ENCODE peak calls at places on chromosomes 1 and 21, in five cellular contexts. O is kidney glomerular epithelial cell, L is AG09309, I is NAMALWA, N is endothelial cell of umbilical vein. V is an unnamed sample.

GRCh38 chr21:37532868-37533780 is 166.6 kb downstream of the DYRK1A start:
- DNase-seq in O (no peak), L (no peak), I (no peak), N (no peak), V (no peak)

GRCh38 chr1:13964768-13965167 is 264.8 kb downstream of the PRDM2 start:
- DNase-seq in O (no peak), L (no peak), I (no peak), N (no peak), V (no peak)

GRCh38 chr1:211511947-211512346 is 20.0 kb upstream of the RD3 start:
- DNase-seq in O (peak), L (no peak), I (no peak), N (peak), V (no peak)

GRCh38 chr1:25443030-25443699 is 12.5 kb downstream of the MACO1 start:
- DNase-seq in O (no peak), L (no peak), I (no peak), N (no peak), V (no peak)

GRCh38 chr1:92274939-92275338 is 23.8 kb downstream of the GLMN start:
- DNase-seq in O (peak), L (no peak), I (no peak), N (no peak), V (no peak)

GRCh38 chr1:19815801-19816736 is 986 bp upstream of the RNF186 start:
- DNase-seq in O (no peak), L (no peak), I (peak), N (no peak), V (no peak)

GRCh38 chr1:62045579-62045978 is 149.1 kb upstream of the L1TD1 start:
- DNase-seq in O (no peak), L (no peak), I (no peak), N (no peak), V (no peak)

GRCh38 chr21:41032536-41032935 is 135.4 kb upstream of the BACE2 start:
- DNase-seq in O (no peak), L (no peak), I (no peak), N (no peak), V (no peak)

GRCh38 chr1:221759436-221759835 is 17.5 kb upstream of the DUSP10 start:
- DNase-seq in O (peak), L (no peak), I (no peak), N (peak), V (peak)

GRCh38 chr1:175725684-175726083 is 17.7 kb downstream of the TNR start:
- DNase-seq in O (peak), L (no peak), I (peak), N (peak), V (no peak)

GRCh38 chr21:27526451-27526850 is 559.6 kb upstream of the ADAMTS5 start:
- DNase-seq in O (no peak), L (no peak), I (no peak), N (no peak), V (no peak)

GRCh38 chr1:3787347-3787710 is 9.0 kb downstream of the LRRC47 start:
- DNase-seq in O (no peak), L (no peak), I (no peak), N (no peak), V (no peak)

GRCh38 chr21:30234643-30235042 is 18.7 kb upstream of the CLDN8 start:
- DNase-seq in O (no peak), L (no peak), I (no peak), N (no peak), V (no peak)

GRCh38 chr1:209853677-209854076 is 25.9 kb downstream of the UTP25 start:
- DNase-seq in O (no peak), L (no peak), I (no peak), N (no peak), V (no peak)

GRCh38 chr1:75615664-75616435 is 4.9 kb upstream of the SLC44A5 start:
- DNase-seq in O (peak), L (no peak), I (no peak), N (peak), V (no peak)

GRCh38 chr1:197663178-197663953 is 111.9 kb downstream of the DENND1B start:
- DNase-seq in O (no peak), L (no peak), I (no peak), N (peak), V (no peak)

GRCh38 chr1:21944261-21945074 is 7.4 kb upstream of the HSPG2 start:
- DNase-seq in O (no peak), L (no peak), I (no peak), N (peak), V (no peak)

GRCh38 chr1:1626207-1627141 is 5.5 kb upstream of the MMP23B start:
- DNase-seq in O (no peak), L (no peak), I (no peak), N (no peak), V (no peak)

GRCh38 chr1:155324717-155325595 is 4.3 kb downstream of the RUSC1 start:
- DNase-seq in O (peak), L (no peak), I (no peak), N (peak), V (no peak)

GRCh38 chr1:220269036-220269435 is 3.2 kb downstream of the RAB3GAP2 start:
- DNase-seq in O (no peak), L (no peak), I (no peak), N (no peak), V (no peak)

GRCh38 chr1:44806025-44806703 is 987 bp downstream of the DYNLT4 start:
- DNase-seq in O (no peak), L (no peak), I (no peak), N (no peak), V (no peak)

GRCh38 chr21:26715878-26716506 is 129.2 kb downstream of the ADAMTS1 start:
- DNase-seq in O (peak), L (no peak), I (peak), N (peak), V (no peak)

GRCh38 chr1:8844421-8845063 is 27.1 kb upstream of the RERE start:
- DNase-seq in O (no peak), L (no peak), I (no peak), N (no peak), V (no peak)

GRCh38 chr1:119143716-119144115 is 3.3 kb upstream of the WARS2 start:
- DNase-seq in O (no peak), L (no peak), I (no peak), N (no peak), V (no peak)